ENCODE peak calls at places on chromosomes 5 and 9, in seven cellular contexts. I is left ventricle myocardium inferior, S is thoracic aorta, F is H1, C is AG04450, U is HL-60, M is RWPE1. O is an unnamed sample.

GRCh38 chr9:72721086-72721485 is 199.7 kb downstream of the TMC1 start:
- DNase-seq in U (no peak), I (no peak), S (no peak), C (no peak), F (no peak), M (no peak), O (no peak)

GRCh38 chr5:62475072-62475471 is 62.5 kb downstream of the IPO11 start:
- DNase-seq in M (peak; percentile 13), C (no peak), F (no peak), S (no peak), I (no peak), U (no peak), O (no peak)

GRCh38 chr9:127131871-127132270 is 9.4 kb upstream of the ANGPTL2 start:
- DNase-seq in U (no peak), M (peak; percentile 74), C (peak; percentile 43), I (no peak), F (no peak), S (no peak), O (no peak)

GRCh38 chr5:59810041-59810440 is 83.5 kb downstream of the PDE4D start:
- DNase-seq in M (peak; percentile 74), U (no peak), S (peak; percentile 36), F (peak; percentile 78), I (peak; percentile 68), C (peak; percentile 55), O (peak; percentile 23)

GRCh38 chr9:114157516-114158176 is 2.3 kb downstream of the COL27A1 start:
- DNase-seq in I (no peak), F (no peak), C (no peak), U (no peak), M (no peak), S (no peak), O (no peak)

GRCh38 chr9:107637421-107638420 is 148.2 kb upstream of the KLF4 start:
- DNase-seq in U (no peak), S (peak; percentile 91), F (peak; percentile 66), M (peak; percentile 84), C (peak; percentile 95), I (peak; percentile 88), O (no peak)

GRCh38 chr9:119801311-119801710 is 432.1 kb upstream of the BRINP1 start:
- DNase-seq in F (no peak), M (no peak), C (no peak), S (peak; percentile 8), I (no peak), U (no peak), O (no peak)

GRCh38 chr5:106957336-106957735 is 713.4 kb downstream of the EFNA5 start:
- DNase-seq in F (no peak), C (no peak), S (no peak), I (no peak), M (no peak), U (no peak), O (no peak)

GRCh38 chr9:4486176-4486575 is 4.1 kb upstream of the SLC1A1 start:
- DNase-seq in F (no peak), I (no peak), C (no peak), M (no peak), U (no peak), S (no peak), O (no peak)

GRCh38 chr9:99129091-99129490 is 24.2 kb downstream of the TGFBR1 start:
- DNase-seq in U (no peak), C (no peak), I (no peak), F (no peak), M (peak; percentile 38), S (no peak), O (no peak)

GRCh38 chr5:97980291-97980690 is 793.2 kb upstream of the RGMB start:
- DNase-seq in M (no peak), F (no peak), C (no peak), I (no peak), U (no peak), S (no peak), O (no peak)

GRCh38 chr9:93058357-93059096 is at the start of gene SUSD3:
- DNase-seq in C (no peak), F (peak; percentile 89), M (peak; percentile 80), S (no peak), U (no peak), I (peak; percentile 54), O (peak; percentile 75)

GRCh38 chr5:145917288-145917687 is 19.1 kb upstream of the SH3RF2 start:
- DNase-seq in U (no peak), F (no peak), C (no peak), S (no peak), M (no peak), I (no peak), O (no peak)

GRCh38 chr9:127767909-127768331 is 10.5 kb downstream of the SH2D3C start:
- DNase-seq in M (no peak), F (no peak), S (no peak), I (no peak), U (no peak), C (no peak), O (no peak)

GRCh38 chr5:101897914-101898313 is 398.2 kb downstream of the SLCO4C1 start:
- DNase-seq in I (no peak), U (no peak), C (no peak), S (no peak), M (no peak), F (peak; percentile 50), O (no peak)

GRCh38 chr5:170738840-170739239 is 44.7 kb upstream of the GABRP start:
- DNase-seq in F (peak; percentile 44), S (no peak), U (no peak), C (no peak), I (no peak), M (no peak), O (no peak)

GRCh38 chr5:14721990-14722656 is 57.6 kb downstream of the OTULIN start:
- DNase-seq in S (no peak), C (no peak), M (no peak), U (no peak), F (no peak), I (no peak), O (no peak)

GRCh38 chr9:127796899-127797370 is 5.7 kb upstream of the FPGS start:
- DNase-seq in M (no peak), F (no peak), C (no peak), U (no peak), S (no peak), I (no peak), O (no peak)

GRCh38 chr5:149636861-149637246 is 55.6 kb downstream of the ARHGEF37 start:
- DNase-seq in I (no peak), C (peak; percentile 48), F (peak; percentile 83), M (peak; percentile 75), U (peak; percentile 41), S (peak; percentile 25), O (peak; percentile 51)

GRCh38 chr5:122846051-122846567 is 696 bp downstream of the SNX24 start:
- DNase-seq in I (no peak), U (no peak), M (peak; percentile 87), F (no peak), C (peak; percentile 29), S (no peak), O (no peak)

DNA sequence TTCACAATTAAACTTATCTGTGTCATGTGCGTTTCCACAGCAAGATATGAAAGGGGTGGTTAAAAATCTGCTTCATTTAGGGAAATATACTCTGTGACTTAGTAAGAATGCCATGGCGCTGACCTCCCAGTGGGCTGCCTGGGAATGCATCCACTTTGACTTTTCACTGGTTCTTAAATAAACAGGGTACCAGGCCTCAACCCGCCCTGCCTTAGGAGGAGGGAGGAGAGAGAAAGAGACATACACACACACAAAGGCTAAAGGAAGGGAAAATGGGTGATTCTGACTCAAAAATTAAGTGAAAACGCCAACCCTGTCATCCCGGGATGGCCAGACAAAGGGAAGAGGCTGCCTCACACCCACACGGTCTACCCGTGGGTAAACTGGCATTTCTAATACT is 122.1 kb downstream of the EBF1 start:
- DNase-seq in I (no peak), S (no peak), F (no peak), U (no peak), C (no peak), M (no peak), O (no peak)
- H3K27ac ChIP-seq in I (peak overlapping the region; percentile 73), S (peak overlapping the region; percentile 80), F (no peak overlapping the region), U (no peak overlapping the region), C (no peak overlapping the region), M (no peak overlapping the region), O (no peak overlapping the region)

DNA sequence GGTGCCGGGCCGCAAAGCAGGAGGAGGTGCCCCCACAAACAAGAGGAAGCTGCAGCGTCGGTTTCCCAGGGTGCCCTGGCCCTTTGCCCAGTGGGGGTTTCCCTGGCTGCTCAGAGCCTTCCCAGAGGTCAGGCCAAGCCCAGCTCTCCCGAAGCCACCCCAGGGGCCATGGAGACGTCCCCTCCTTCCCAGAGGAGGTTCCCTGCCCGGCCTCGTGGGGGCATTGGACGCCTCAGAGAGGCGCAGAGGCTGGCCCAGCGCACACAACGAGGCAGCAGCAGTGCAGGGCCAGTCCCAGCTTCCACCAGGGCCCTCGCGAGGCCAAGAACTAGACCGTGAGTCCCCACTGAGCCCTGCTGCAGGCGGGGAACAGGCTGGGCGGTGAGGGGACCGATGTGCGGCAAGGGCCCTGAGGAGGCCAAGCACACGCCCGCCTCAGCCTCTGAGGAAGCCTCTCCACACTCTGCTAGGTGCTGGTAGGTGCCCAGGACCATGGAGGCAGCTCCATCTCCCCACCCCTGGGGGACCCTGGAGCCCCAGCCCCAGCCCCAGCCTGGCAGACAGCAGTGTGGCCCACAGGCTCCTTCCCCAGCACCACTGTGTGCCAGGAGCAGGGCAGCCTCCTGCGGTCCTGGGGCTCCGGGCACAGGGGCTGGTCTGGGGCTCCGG is 7.0 kb downstream of the DIPK1B start:
- DNase-seq in M (no peak), I (no peak), U (no peak), C (no peak), S (no peak), F (no peak), O (no peak)
- TF ChIP-seq CTCF in M (no peak), I (no peak), U (no peak), C (no peak), S (no peak), F (no peak), O (no peak)

GRCh38 chr5:87268126-87268969 is 665 bp downstream of the RASA1 start:
- DNase-seq in U (no peak), M (peak; percentile 64), C (peak; percentile 18), F (peak; percentile 80), S (peak; percentile 15), I (peak; percentile 68), O (peak; percentile 71)
- H3K27ac ChIP-seq in U (peak overlapping the region; percentile 87), M (peak overlapping the region; percentile 98), C (peak overlapping the region; percentile 84), F (peak overlapping the region; percentile 85), S (peak overlapping the region; percentile 95), I (peak overlapping the region; percentile 96), O (peak overlapping the region; percentile 77)

GRCh38 chr9:117795271-117795670 is 91.1 kb downstream of the TLR4 start:
- DNase-seq in M (no peak), F (no peak), S (no peak), C (no peak), U (no peak), I (no peak), O (no peak)
- TF ChIP-seq CTCF in M (no peak), F (no peak), S (no peak), C (no peak), U (no peak), I (no peak), O (no peak)

GRCh38 chr5:119333421-119333851 is 22.4 kb upstream of the TNFAIP8 start:
- DNase-seq in C (no peak), U (no peak), S (no peak), F (no peak), I (no peak), M (peak; percentile 64), O (no peak)
- H3K27ac ChIP-seq in C (no peak overlapping the region), U (no peak overlapping the region), S (no peak overlapping the region), F (no peak overlapping the region), I (peak overlapping the region; percentile 85), M (no peak overlapping the region), O (peak overlapping the region; percentile 83)

O was measured in CD4-positive, alpha-beta T cell.